ENCODE peak calls at places on chromosome 2, in four cellular contexts. O is HTR-8/SVneo; I is CD4-positive, alpha-beta T cell; Y is transverse colon. V is an unnamed sample.

GRCh38 chr2:110796724-110797301 is 64.4 kb downstream of the ACOXL start:
- DNase-seq in Y (no peak), I (no peak), O (no peak), V (no peak)

GRCh38 chr2:179467111-179467510 is 202.5 kb upstream of the SESTD1 start:
- DNase-seq in I (no peak), Y (no peak), O (peak), V (no peak)

GRCh38 chr2:15965564-15966019 is 25.2 kb downstream of the MYCN start:
- DNase-seq in I (peak), O (no peak), Y (no peak), V (peak)

GRCh38 chr2:159933040-159933726 is 129.2 kb downstream of the PLA2R1 start:
- DNase-seq in O (no peak), Y (no peak), I (no peak), V (no peak)

GRCh38 chr2:33202641-33203345 is 256.0 kb downstream of the LTBP1 start:
- DNase-seq in I (no peak), Y (no peak), O (no peak), V (no peak)

GRCh38 chr2:72894466-72894865 is 7.3 kb downstream of the SPR start:
- DNase-seq in O (no peak), I (no peak), Y (no peak), V (no peak)

GRCh38 chr2:182716665-182716990 is 571 bp downstream of the DNAJC10 start:
- DNase-seq in I (no peak), Y (peak), O (no peak), V (no peak)

GRCh38 chr2:2033691-2034090 is 289.4 kb upstream of the PXDN start:
- DNase-seq in O (no peak), Y (no peak), I (no peak), V (no peak)

GRCh38 chr2:199160677-199161465 is 296.9 kb downstream of the SATB2 start:
- DNase-seq in I (no peak), O (peak), Y (no peak), V (no peak)

GRCh38 chr2:95530734-95531133 is 46.2 kb upstream of the TRIM43B start:
- DNase-seq in I (no peak), Y (no peak), O (peak), V (no peak)

GRCh38 chr2:216017365-216017764 is 4.0 kb upstream of the MREG start:
- DNase-seq in I (no peak), O (peak), Y (peak), V (peak)

GRCh38 chr2:170850251-170850650 is 33.6 kb downstream of the GAD1 start:
- DNase-seq in O (no peak), I (no peak), Y (no peak), V (no peak)

GRCh38 chr2:98564541-98565164 is 43.7 kb downstream of the COA5 start:
- DNase-seq in I (no peak), O (no peak), Y (peak), V (no peak)

GRCh38 chr2:3320910-3321605 is 56.6 kb downstream of the EIPR1 start:
- DNase-seq in I (no peak), Y (no peak), O (no peak), V (no peak)

GRCh38 chr2:166516712-166517303 is 22.8 kb upstream of the SCN7A start:
- DNase-seq in I (no peak), O (no peak), Y (peak), V (no peak)

GRCh38 chr2:71963295-71963694 is 184.4 kb downstream of the CYP26B1 start:
- DNase-seq in Y (no peak), I (no peak), O (no peak), V (no peak)

V was measured in activated naive CD8-positive, alpha-beta T cell treated with anti-CD3 and anti-CD28 coated beads, Interleukin-2, amount 50 U/mL, for 24 hours.